ENCODE peak calls at places on chromosomes 4 and X, in four cellular contexts. One of them, this sample, is unnamed.

GRCh38 chr4:41155194-41155830 is 59.0 kb downstream of the APBB2 start:
- DNase-seq in K562: no peak
- DNase-seq in WTC11: no peak
- DNase-seq in HepG2: no peak
- DNase-seq in this sample: no peak

GRCh38 chrX:19782419-19782818 is 105.0 kb downstream of the SH3KBP1 start:
- DNase-seq in K562: no peak
- DNase-seq in HepG2: no peak
- DNase-seq in WTC11: no peak
- DNase-seq in this sample: no peak

GRCh38 chr4:8850074-8850829 is 21.4 kb downstream of the HMX1 start:
- DNase-seq in K562: no peak
- DNase-seq in WTC11: no peak
- DNase-seq in HepG2: no peak
- DNase-seq in this sample: no peak

GRCh38 chr4:10656988-10657387 is 27.6 kb downstream of the CLNK start:
- DNase-seq in WTC11: no peak
- DNase-seq in HepG2: no peak
- DNase-seq in K562: no peak
- DNase-seq in this sample: no peak

GRCh38 chr4:20916106-20916505 is 215.8 kb downstream of the PACRGL start:
- DNase-seq in K562: no peak
- DNase-seq in HepG2: no peak
- DNase-seq in WTC11: no peak
- DNase-seq in this sample: no peak

GRCh38 chrX:131072871-131073571 is 14.9 kb downstream of the ARHGAP36 start:
- DNase-seq in WTC11: no peak
- DNase-seq in K562: no peak
- DNase-seq in HepG2: no peak
- DNase-seq in this sample: no peak

GRCh38 chrX:38923451-38923969 is 122.3 kb downstream of the MID1IP1 start:
- DNase-seq in WTC11: no peak
- DNase-seq in HepG2: peak
- DNase-seq in K562: no peak
- DNase-seq in this sample: no peak

GRCh38 chr4:21077967-21078366 is 377.7 kb downstream of the PACRGL start:
- DNase-seq in WTC11: no peak
- DNase-seq in HepG2: no peak
- DNase-seq in K562: no peak
- DNase-seq in this sample: no peak

GRCh38 chrX:134752558-134752957 is 94.3 kb upstream of the PLAC1 start:
- DNase-seq in K562: no peak
- DNase-seq in HepG2: no peak
- DNase-seq in WTC11: no peak
- DNase-seq in this sample: no peak

GRCh38 chr4:101200561-101200960 is 146.8 kb downstream of the PPP3CA start:
- DNase-seq in WTC11: no peak
- DNase-seq in HepG2: peak
- DNase-seq in K562: no peak
- DNase-seq in this sample: no peak

GRCh38 chr4:104507112-104507511 is 12.4 kb upstream of the CXXC4 start:
- DNase-seq in WTC11: no peak
- DNase-seq in HepG2: no peak
- DNase-seq in K562: no peak
- DNase-seq in this sample: no peak

GRCh38 chr4:169159614-169160013 is 111.1 kb downstream of the SH3RF1 start:
- DNase-seq in K562: no peak
- DNase-seq in WTC11: no peak
- DNase-seq in HepG2: no peak
- DNase-seq in this sample: no peak

GRCh38 chr4:136489101-136489500 is 1043.2 kb downstream of the PCDH18 start:
- DNase-seq in WTC11: no peak
- DNase-seq in K562: no peak
- DNase-seq in HepG2: no peak
- DNase-seq in this sample: no peak

GRCh38 chr4:67436742-67437141 is 108.6 kb downstream of the CENPC start:
- DNase-seq in HepG2: no peak
- DNase-seq in K562: no peak
- DNase-seq in WTC11: no peak
- DNase-seq in this sample: no peak

GRCh38 chr4:179110816-179111215 is 1668.6 kb upstream of the AGA start:
- DNase-seq in WTC11: no peak
- DNase-seq in K562: no peak
- DNase-seq in HepG2: no peak
- DNase-seq in this sample: no peak

GRCh38 chrX:3351287-3351686 is 4.8 kb upstream of the MXRA5 start:
- DNase-seq in HepG2: no peak
- DNase-seq in K562: no peak
- DNase-seq in WTC11: no peak
- DNase-seq in this sample: no peak

GRCh38 chr4:16573744-16574143 is 324.7 kb downstream of the LDB2 start:
- DNase-seq in HepG2: no peak
- DNase-seq in K562: no peak
- DNase-seq in WTC11: no peak
- DNase-seq in this sample: no peak

GRCh38 chr4:176363072-176363471 is 43.3 kb downstream of the SPCS3 start:
- DNase-seq in WTC11: no peak
- DNase-seq in HepG2: no peak
- DNase-seq in K562: no peak
- DNase-seq in this sample: no peak

GRCh38 chr4:20395160-20395773 is 143.6 kb downstream of the SLIT2 start:
- DNase-seq in WTC11: peak
- DNase-seq in K562: peak
- DNase-seq in HepG2: peak
- DNase-seq in this sample: peak

GRCh38 chrX:7586126-7586525 is 256.8 kb upstream of the VCX start:
- DNase-seq in HepG2: peak
- DNase-seq in WTC11: no peak
- DNase-seq in K562: no peak
- DNase-seq in this sample: no peak

GRCh38 chr4:53040459-53040815 is 178.3 kb downstream of the RASL11B start:
- DNase-seq in HepG2: no peak
- DNase-seq in K562: no peak
- DNase-seq in WTC11: no peak
- DNase-seq in this sample: no peak

GRCh38 chrX:145620666-145621065 is 197.0 kb upstream of the SLITRK2 start:
- DNase-seq in WTC11: no peak
- DNase-seq in HepG2: no peak
- DNase-seq in K562: no peak
- DNase-seq in this sample: no peak

DNA sequence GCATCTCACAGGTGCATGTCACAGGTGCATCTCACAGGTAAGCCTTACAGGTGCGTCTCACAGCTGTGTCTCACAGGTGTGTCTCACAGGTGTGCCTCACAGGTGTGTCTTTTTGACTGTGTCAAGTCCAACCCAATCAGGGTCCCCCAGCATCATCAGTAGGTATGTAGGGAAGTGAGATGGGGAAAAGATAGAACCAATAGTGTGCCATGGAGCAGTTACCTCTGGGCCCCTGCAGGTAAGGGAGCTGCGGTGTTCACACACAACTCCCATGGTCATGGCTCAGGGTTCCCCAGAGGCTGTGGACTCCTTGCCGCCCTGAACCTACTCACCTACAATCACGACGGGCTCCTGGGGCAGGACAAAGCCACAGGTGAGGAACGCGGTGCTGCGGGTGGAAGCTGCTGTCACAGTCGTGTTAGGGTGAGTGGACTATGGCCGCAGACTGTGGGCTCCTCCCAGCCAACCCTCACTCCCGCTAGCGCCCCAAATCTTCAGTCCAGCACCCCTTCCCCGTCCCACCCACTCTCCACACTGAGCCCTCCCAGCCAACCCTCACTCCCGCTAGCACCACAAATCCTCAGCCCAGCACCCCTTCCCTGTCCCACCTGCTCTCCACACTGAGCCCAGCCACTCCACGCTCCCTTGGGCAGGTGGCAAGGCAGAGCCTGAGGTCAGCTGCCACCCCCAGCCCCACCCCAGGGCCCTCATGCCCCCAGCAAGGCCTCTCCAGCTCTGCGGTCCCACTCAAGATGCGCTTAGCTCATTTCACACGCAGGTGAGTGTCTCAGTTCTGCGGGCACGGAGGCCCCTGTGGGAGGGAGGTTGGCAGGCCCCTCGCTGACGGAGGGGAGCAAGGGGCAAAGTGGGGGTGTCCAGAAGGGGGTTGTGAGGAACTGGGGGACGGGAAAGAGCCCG is 2.1 kb upstream of the PDE6B start:
- DNase-seq in WTC11: no peak
- DNase-seq in HepG2: no peak
- DNase-seq in K562: no peak
- DNase-seq in this sample: no peak
- TF ChIP-seq ELF4 in WTC11: no peak
- TF ChIP-seq ELF4 in HepG2: no peak
- TF ChIP-seq ELF4 in K562: no peak
- TF ChIP-seq ELF4 in this sample: no peak

DNA sequence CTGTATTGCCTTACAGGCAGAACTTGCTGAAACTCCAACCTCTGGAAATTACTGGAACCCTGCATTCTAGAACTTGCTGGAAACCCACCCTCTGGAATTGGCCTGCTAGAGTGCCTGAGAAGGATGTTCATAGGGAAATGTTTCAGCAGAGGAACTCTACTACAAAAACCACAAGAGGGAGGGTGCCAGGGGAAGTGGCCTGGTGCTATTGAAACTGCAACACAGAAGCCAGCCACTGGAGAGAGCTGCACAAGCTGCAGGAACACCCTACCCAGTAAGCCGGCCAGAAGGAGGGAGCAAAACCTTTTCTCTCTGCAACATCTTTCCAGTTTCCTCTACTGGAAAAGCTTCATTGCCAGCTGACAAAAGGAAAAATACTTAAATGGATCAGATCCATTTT is 2.5 kb upstream of the BRWD3 start:
- DNase-seq in HepG2: peak
- DNase-seq in WTC11: peak
- DNase-seq in K562: no peak
- DNase-seq in this sample: peak
- TF ChIP-seq ELF4 in HepG2: no peak
- TF ChIP-seq ELF4 in WTC11: no peak
- TF ChIP-seq ELF4 in K562: no peak
- TF ChIP-seq ELF4 in this sample: no peak

GRCh38 chrX:53669258-53669657 is 17.3 kb downstream of the HUWE1 start:
- DNase-seq in K562: no peak
- DNase-seq in HepG2: no peak
- DNase-seq in WTC11: no peak
- DNase-seq in this sample: no peak
- TF ChIP-seq ELF4 in K562: no peak
- TF ChIP-seq ELF4 in HepG2: no peak
- TF ChIP-seq ELF4 in WTC11: no peak
- TF ChIP-seq ELF4 in this sample: no peak

GRCh38 chr4:24850669-24851068 is 55.3 kb downstream of the SOD3 start:
- DNase-seq in K562: no peak
- DNase-seq in HepG2: no peak
- DNase-seq in WTC11: no peak
- DNase-seq in this sample: no peak

GRCh38 chr4:24855741-24856140 is 57.1 kb downstream of the CCDC149 start:
- DNase-seq in HepG2: no peak
- DNase-seq in WTC11: no peak
- DNase-seq in K562: no peak
- DNase-seq in this sample: no peak

GRCh38 chr4:24849662-24850280 is 54.4 kb downstream of the SOD3 start:
- DNase-seq in WTC11: no peak
- DNase-seq in HepG2: no peak
- DNase-seq in K562: no peak
- DNase-seq in this sample: no peak

GRCh38 chr4:24856586-24856985 is 56.3 kb downstream of the CCDC149 start:
- DNase-seq in K562: no peak
- DNase-seq in WTC11: no peak
- DNase-seq in HepG2: no peak
- DNase-seq in this sample: no peak

DNA sequence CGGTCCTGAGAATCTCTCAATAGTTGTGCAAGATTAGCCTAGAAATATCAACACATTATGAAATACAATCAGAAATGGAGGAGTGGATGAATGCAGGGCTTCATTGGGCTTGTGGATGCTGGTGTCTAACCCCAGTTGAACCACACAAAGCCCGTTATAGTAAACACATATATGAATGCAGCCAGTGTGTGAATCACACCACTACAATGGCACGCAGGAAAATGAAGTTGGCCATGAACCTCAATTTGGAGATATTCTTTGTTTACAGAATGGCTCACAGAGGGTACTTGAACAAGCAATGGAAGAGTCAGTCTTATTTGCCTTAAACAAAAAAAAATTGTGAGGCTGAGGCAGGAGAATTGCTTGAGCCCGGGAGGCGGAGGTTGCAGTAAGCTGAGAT is 57.8 kb downstream of the SOD3 start:
- DNase-seq in HepG2: peak
- DNase-seq in K562: no peak
- DNase-seq in WTC11: no peak
- DNase-seq in this sample: no peak
- TF ChIP-seq ELF4 in HepG2: no peak
- TF ChIP-seq ELF4 in K562: no peak
- TF ChIP-seq ELF4 in WTC11: no peak
- TF ChIP-seq ELF4 in this sample: no peak

DNA sequence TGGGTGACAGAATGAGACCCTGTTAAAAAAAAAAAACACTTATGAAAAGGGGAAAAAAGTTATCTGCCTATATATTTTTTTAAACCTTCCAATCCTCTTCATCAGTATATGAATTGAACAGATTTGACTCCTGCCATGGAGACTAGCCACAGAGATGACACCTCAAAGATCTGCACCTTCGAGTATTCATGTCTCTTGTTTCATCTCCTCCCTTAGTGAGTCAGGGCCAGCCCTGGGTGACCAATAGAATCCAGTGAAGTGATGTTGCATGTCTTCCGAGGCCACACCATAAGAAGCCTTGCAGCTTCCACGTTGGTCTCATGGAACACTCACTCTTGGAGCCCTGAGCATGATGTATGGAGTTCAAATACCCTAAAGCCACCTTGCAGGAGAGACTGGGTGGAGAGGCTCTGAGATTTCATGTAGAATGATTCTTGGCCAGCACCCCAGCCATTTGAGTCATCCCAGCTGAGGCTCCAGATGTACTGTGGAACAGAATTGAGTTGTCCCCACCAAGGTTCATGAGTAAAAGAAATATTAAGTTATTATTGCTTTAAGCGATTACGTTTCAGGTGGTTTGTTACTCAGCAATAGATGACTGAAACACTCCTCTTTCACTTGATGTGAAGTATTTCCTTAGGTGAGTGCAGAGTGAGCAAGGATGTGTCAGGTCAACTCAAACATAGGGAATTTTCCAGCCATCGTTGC is 5.1 kb upstream of the RP2 start:
- DNase-seq in HepG2: no peak
- DNase-seq in K562: no peak
- DNase-seq in WTC11: no peak
- DNase-seq in this sample: no peak
- TF ChIP-seq ELF4 in HepG2: no peak
- TF ChIP-seq ELF4 in K562: no peak
- TF ChIP-seq ELF4 in WTC11: no peak
- TF ChIP-seq ELF4 in this sample: no peak

GRCh38 chr4:158930573-158930972 is 161.7 kb downstream of the FNIP2 start:
- DNase-seq in K562: no peak
- DNase-seq in HepG2: no peak
- DNase-seq in WTC11: no peak
- DNase-seq in this sample: no peak
- TF ChIP-seq ELF4 in K562: no peak
- TF ChIP-seq ELF4 in HepG2: no peak
- TF ChIP-seq ELF4 in WTC11: no peak
- TF ChIP-seq ELF4 in this sample: no peak

This sample was measured in HEK293T.